ENCODE peak calls at places on chromosome 14, in five cellular contexts. One of them, this sample, is unnamed.

GRCh38 chr14:72679106-72679505 is 214.8 kb downstream of the DPF3 start:
- DNase-seq in lower leg skin: no peak
- DNase-seq in CD4-positive, alpha-beta T cell: no peak
- DNase-seq in GM13976: no peak
- DNase-seq in colonic mucosa: no peak
- DNase-seq in this sample: peak; percentile 40

GRCh38 chr14:20460458-20461229 is 590 bp downstream of the PIP4P1 start:
- DNase-seq in CD4-positive, alpha-beta T cell: peak; percentile 42
- DNase-seq in colonic mucosa: peak; percentile 79
- DNase-seq in GM13976: no peak
- DNase-seq in lower leg skin: peak; percentile 35
- DNase-seq in this sample: peak; percentile 16

GRCh38 chr14:104705340-104706047 is 16.1 kb downstream of the INF2 start:
- DNase-seq in GM13976: no peak
- DNase-seq in CD4-positive, alpha-beta T cell: no peak
- DNase-seq in colonic mucosa: no peak
- DNase-seq in lower leg skin: no peak
- DNase-seq in this sample: no peak

GRCh38 chr14:28703482-28703881 is 63.1 kb upstream of the FOXG1 start:
- DNase-seq in lower leg skin: no peak
- DNase-seq in GM13976: no peak
- DNase-seq in CD4-positive, alpha-beta T cell: no peak
- DNase-seq in colonic mucosa: no peak
- DNase-seq in this sample: no peak

GRCh38 chr14:51544901-51545300 is 106.8 kb upstream of the FRMD6 start:
- DNase-seq in GM13976: no peak
- DNase-seq in CD4-positive, alpha-beta T cell: no peak
- DNase-seq in colonic mucosa: no peak
- DNase-seq in lower leg skin: no peak
- DNase-seq in this sample: no peak

GRCh38 chr14:55434805-55435174 is 5.6 kb downstream of the TBPL2 start:
- DNase-seq in GM13976: no peak
- DNase-seq in lower leg skin: no peak
- DNase-seq in colonic mucosa: no peak
- DNase-seq in CD4-positive, alpha-beta T cell: no peak
- DNase-seq in this sample: no peak

GRCh38 chr14:24182110-24182882 is 6.3 kb downstream of the IPO4 start:
- DNase-seq in GM13976: no peak
- DNase-seq in colonic mucosa: no peak
- DNase-seq in CD4-positive, alpha-beta T cell: no peak
- DNase-seq in lower leg skin: no peak
- DNase-seq in this sample: no peak

GRCh38 chr14:31909977-31910376 is 167.1 kb upstream of the ARHGAP5 start:
- DNase-seq in lower leg skin: no peak
- DNase-seq in CD4-positive, alpha-beta T cell: no peak
- DNase-seq in colonic mucosa: no peak
- DNase-seq in GM13976: no peak
- DNase-seq in this sample: no peak

GRCh38 chr14:50875359-50876090 is 3.7 kb downstream of the ABHD12B start:
- DNase-seq in GM13976: peak; percentile 80
- DNase-seq in CD4-positive, alpha-beta T cell: peak; percentile 27
- DNase-seq in colonic mucosa: no peak
- DNase-seq in lower leg skin: no peak
- DNase-seq in this sample: no peak

GRCh38 chr14:41604793-41605534 is 1.7 kb upstream of the LRFN5 start:
- DNase-seq in GM13976: no peak
- DNase-seq in colonic mucosa: peak; percentile 16
- DNase-seq in lower leg skin: peak; percentile 16
- DNase-seq in CD4-positive, alpha-beta T cell: no peak
- DNase-seq in this sample: peak; percentile 43

GRCh38 chr14:89924224-89924623 is 30.3 kb downstream of the EFCAB11 start:
- DNase-seq in GM13976: no peak
- DNase-seq in CD4-positive, alpha-beta T cell: no peak
- DNase-seq in colonic mucosa: no peak
- DNase-seq in lower leg skin: no peak
- DNase-seq in this sample: no peak

GRCh38 chr14:100740196-100740825 is 13.6 kb downstream of the DLK1 start:
- DNase-seq in CD4-positive, alpha-beta T cell: no peak
- DNase-seq in GM13976: no peak
- DNase-seq in colonic mucosa: no peak
- DNase-seq in lower leg skin: no peak
- DNase-seq in this sample: no peak

GRCh38 chr14:64510127-64510808 is 5.7 kb downstream of the ZBTB1 start:
- DNase-seq in GM13976: no peak
- DNase-seq in CD4-positive, alpha-beta T cell: no peak
- DNase-seq in colonic mucosa: no peak
- DNase-seq in lower leg skin: no peak
- DNase-seq in this sample: no peak

GRCh38 chr14:71449316-71450055 is 482.7 kb upstream of the RGS6 start:
- DNase-seq in CD4-positive, alpha-beta T cell: no peak
- DNase-seq in GM13976: no peak
- DNase-seq in colonic mucosa: no peak
- DNase-seq in lower leg skin: no peak
- DNase-seq in this sample: no peak

GRCh38 chr14:105710119-105711057 is 184.0 kb downstream of the TMEM121 start:
- DNase-seq in colonic mucosa: no peak
- DNase-seq in GM13976: no peak
- DNase-seq in lower leg skin: no peak
- DNase-seq in CD4-positive, alpha-beta T cell: no peak
- DNase-seq in this sample: no peak

GRCh38 chr14:100714205-100714781 is 12.4 kb upstream of the DLK1 start:
- DNase-seq in lower leg skin: no peak
- DNase-seq in GM13976: no peak
- DNase-seq in colonic mucosa: no peak
- DNase-seq in CD4-positive, alpha-beta T cell: no peak
- DNase-seq in this sample: no peak

GRCh38 chr14:56754966-56755365 is 55.3 kb downstream of the OTX2 start:
- DNase-seq in colonic mucosa: no peak
- DNase-seq in CD4-positive, alpha-beta T cell: no peak
- DNase-seq in lower leg skin: no peak
- DNase-seq in GM13976: no peak
- DNase-seq in this sample: no peak

GRCh38 chr14:94515426-94515825 is 6.2 kb upstream of the SERPINA12 start:
- DNase-seq in lower leg skin: no peak
- DNase-seq in GM13976: no peak
- DNase-seq in CD4-positive, alpha-beta T cell: no peak
- DNase-seq in colonic mucosa: no peak
- DNase-seq in this sample: no peak

GRCh38 chr14:91261115-91261514 is 16.6 kb upstream of the GPR68 start:
- DNase-seq in GM13976: no peak
- DNase-seq in CD4-positive, alpha-beta T cell: no peak
- DNase-seq in lower leg skin: no peak
- DNase-seq in colonic mucosa: no peak
- DNase-seq in this sample: no peak

GRCh38 chr14:65080954-65081747 is 21.2 kb downstream of the MAX start:
- DNase-seq in CD4-positive, alpha-beta T cell: no peak
- DNase-seq in GM13976: no peak
- DNase-seq in colonic mucosa: peak; percentile 89
- DNase-seq in lower leg skin: no peak
- DNase-seq in this sample: no peak

GRCh38 chr14:55975281-55975905 is 142.8 kb upstream of the PELI2 start:
- DNase-seq in lower leg skin: no peak
- DNase-seq in CD4-positive, alpha-beta T cell: no peak
- DNase-seq in GM13976: no peak
- DNase-seq in colonic mucosa: no peak
- DNase-seq in this sample: no peak

GRCh38 chr14:81221579-81222102 is 882 bp upstream of the GTF2A1 start:
- DNase-seq in GM13976: no peak
- DNase-seq in colonic mucosa: peak; percentile 26
- DNase-seq in lower leg skin: no peak
- DNase-seq in CD4-positive, alpha-beta T cell: no peak
- DNase-seq in this sample: no peak

GRCh38 chr14:103293465-103293864 is 40.6 kb upstream of the EIF5 start:
- DNase-seq in lower leg skin: no peak
- DNase-seq in GM13976: no peak
- DNase-seq in colonic mucosa: no peak
- DNase-seq in CD4-positive, alpha-beta T cell: no peak
- DNase-seq in this sample: no peak

GRCh38 chr14:35384386-35385041 is 20.0 kb downstream of the NFKBIA start:
- DNase-seq in CD4-positive, alpha-beta T cell: no peak
- DNase-seq in colonic mucosa: peak; percentile 68
- DNase-seq in lower leg skin: no peak
- DNase-seq in GM13976: no peak
- DNase-seq in this sample: peak; percentile 70

GRCh38 chr14:90820958-90821357 is 4.7 kb upstream of the TTC7B start:
- DNase-seq in GM13976: peak; percentile 58
- DNase-seq in CD4-positive, alpha-beta T cell: peak; percentile 52
- DNase-seq in colonic mucosa: no peak
- DNase-seq in lower leg skin: no peak
- DNase-seq in this sample: no peak

GRCh38 chr14:89858084-89858483 is 96.4 kb downstream of the EFCAB11 start:
- DNase-seq in colonic mucosa: no peak
- DNase-seq in CD4-positive, alpha-beta T cell: no peak
- DNase-seq in GM13976: no peak
- DNase-seq in lower leg skin: no peak
- DNase-seq in this sample: no peak

GRCh38 chr14:52267501-52268190 is at the start of gene PTGDR:
- DNase-seq in colonic mucosa: peak; percentile 86
- DNase-seq in GM13976: peak; percentile 23
- DNase-seq in CD4-positive, alpha-beta T cell: no peak
- DNase-seq in lower leg skin: no peak
- DNase-seq in this sample: peak; percentile 34

GRCh38 chr14:63563370-63564026 is 20.3 kb upstream of the PPP2R5E start:
- DNase-seq in colonic mucosa: no peak
- DNase-seq in lower leg skin: no peak
- DNase-seq in CD4-positive, alpha-beta T cell: no peak
- DNase-seq in GM13976: no peak
- DNase-seq in this sample: no peak

GRCh38 chr14:90905531-90905930 is 89.3 kb upstream of the TTC7B start:
- DNase-seq in CD4-positive, alpha-beta T cell: no peak
- DNase-seq in lower leg skin: no peak
- DNase-seq in colonic mucosa: no peak
- DNase-seq in GM13976: peak; percentile 43
- DNase-seq in this sample: no peak

GRCh38 chr14:36214476-36215216 is 38.1 kb upstream of the PTCSC3 start:
- DNase-seq in colonic mucosa: no peak
- DNase-seq in GM13976: no peak
- DNase-seq in lower leg skin: no peak
- DNase-seq in CD4-positive, alpha-beta T cell: no peak
- DNase-seq in this sample: no peak

GRCh38 chr14:72636094-72636493 is 257.8 kb downstream of the DPF3 start:
- DNase-seq in colonic mucosa: no peak
- DNase-seq in lower leg skin: no peak
- DNase-seq in CD4-positive, alpha-beta T cell: no peak
- DNase-seq in GM13976: no peak
- DNase-seq in this sample: no peak

GRCh38 chr14:104696671-104697316 is 7.4 kb downstream of the INF2 start:
- DNase-seq in colonic mucosa: no peak
- DNase-seq in CD4-positive, alpha-beta T cell: no peak
- DNase-seq in lower leg skin: no peak
- DNase-seq in GM13976: no peak
- DNase-seq in this sample: no peak

GRCh38 chr14:89419973-89420482 is 3.0 kb upstream of the FOXN3 start:
- DNase-seq in CD4-positive, alpha-beta T cell: no peak
- DNase-seq in lower leg skin: no peak
- DNase-seq in colonic mucosa: no peak
- DNase-seq in GM13976: no peak
- DNase-seq in this sample: no peak

GRCh38 chr14:59311723-59312122 is 123.3 kb downstream of the DAAM1 start:
- DNase-seq in CD4-positive, alpha-beta T cell: no peak
- DNase-seq in colonic mucosa: no peak
- DNase-seq in GM13976: no peak
- DNase-seq in lower leg skin: no peak
- DNase-seq in this sample: no peak

GRCh38 chr14:59314953-59315599 is 126.6 kb downstream of the DAAM1 start:
- DNase-seq in lower leg skin: no peak
- DNase-seq in colonic mucosa: no peak
- DNase-seq in CD4-positive, alpha-beta T cell: no peak
- DNase-seq in GM13976: no peak
- DNase-seq in this sample: no peak

GRCh38 chr14:59317346-59317745 is 128.9 kb downstream of the DAAM1 start:
- DNase-seq in lower leg skin: no peak
- DNase-seq in colonic mucosa: no peak
- DNase-seq in CD4-positive, alpha-beta T cell: no peak
- DNase-seq in GM13976: no peak
- DNase-seq in this sample: no peak

GRCh38 chr14:59313063-59314018 is 124.9 kb downstream of the DAAM1 start:
- DNase-seq in CD4-positive, alpha-beta T cell: no peak
- DNase-seq in GM13976: no peak
- DNase-seq in colonic mucosa: no peak
- DNase-seq in lower leg skin: no peak
- DNase-seq in this sample: no peak

GRCh38 chr14:59314019-59314608 is 125.6 kb downstream of the DAAM1 start:
- DNase-seq in lower leg skin: no peak
- DNase-seq in CD4-positive, alpha-beta T cell: no peak
- DNase-seq in colonic mucosa: no peak
- DNase-seq in GM13976: no peak
- DNase-seq in this sample: no peak
- TF ChIP-seq CTCF in lower leg skin: no peak
- TF ChIP-seq CTCF in CD4-positive, alpha-beta T cell: no peak
- TF ChIP-seq CTCF in colonic mucosa: no peak
- TF ChIP-seq CTCF in GM13976: no peak
- TF ChIP-seq CTCF in this sample: no peak

DNA sequence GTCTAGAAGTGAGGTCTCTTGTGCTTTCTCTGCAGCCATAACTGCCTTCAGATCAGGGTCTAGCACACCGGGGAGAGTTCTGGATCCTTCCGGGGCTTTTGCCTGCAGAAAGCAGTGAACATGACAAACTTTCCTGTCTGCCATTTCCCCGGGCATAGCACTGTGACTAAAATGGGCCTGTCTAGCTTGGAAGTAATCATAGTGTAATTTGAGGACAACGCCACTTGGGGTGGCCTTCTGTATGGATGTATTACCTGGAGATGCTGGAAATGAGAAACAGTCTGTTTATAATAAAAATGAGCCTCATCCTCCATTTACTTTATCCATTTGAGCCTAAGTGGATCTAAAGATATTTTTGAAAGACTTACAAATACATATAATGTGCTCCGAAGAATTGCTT is 453.7 kb downstream of the VRK1 start:
- DNase-seq in GM13976: no peak
- DNase-seq in colonic mucosa: no peak
- DNase-seq in lower leg skin: no peak
- DNase-seq in CD4-positive, alpha-beta T cell: no peak
- DNase-seq in this sample: no peak
- TF ChIP-seq CTCF in GM13976: no peak
- TF ChIP-seq CTCF in colonic mucosa: no peak
- TF ChIP-seq CTCF in lower leg skin: no peak
- TF ChIP-seq CTCF in CD4-positive, alpha-beta T cell: no peak
- TF ChIP-seq CTCF in this sample: no peak

DNA sequence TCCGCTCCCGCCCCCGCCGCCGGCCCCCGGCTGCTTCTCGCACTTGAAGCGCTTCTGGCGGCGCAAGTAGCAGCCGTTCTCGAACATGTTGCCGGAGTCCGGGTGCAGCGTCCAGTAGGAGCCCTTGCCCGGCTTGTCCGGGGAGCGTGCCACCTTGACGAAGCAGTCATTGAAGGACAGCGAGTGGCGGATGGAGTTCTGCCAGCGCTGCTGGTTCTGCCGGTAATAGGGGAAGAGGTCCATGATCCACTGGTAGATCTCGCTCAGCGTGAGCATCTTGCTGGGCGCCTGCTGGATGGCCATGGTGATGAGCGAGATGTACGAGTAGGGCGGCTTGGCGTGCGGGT is 3.1 kb downstream of the FOXA1 start:
- DNase-seq in CD4-positive, alpha-beta T cell: no peak
- DNase-seq in lower leg skin: no peak
- DNase-seq in GM13976: peak; percentile 12
- DNase-seq in colonic mucosa: peak; percentile 47
- DNase-seq in this sample: no peak
- TF ChIP-seq CTCF in CD4-positive, alpha-beta T cell: no peak
- TF ChIP-seq CTCF in lower leg skin: no peak
- TF ChIP-seq CTCF in GM13976: no peak
- TF ChIP-seq CTCF in colonic mucosa: no peak
- TF ChIP-seq CTCF in this sample: no peak

GRCh38 chr14:68363401-68363800 is 429.5 kb downstream of the ZFP36L1 start:
- DNase-seq in CD4-positive, alpha-beta T cell: no peak
- DNase-seq in GM13976: no peak
- DNase-seq in colonic mucosa: no peak
- DNase-seq in lower leg skin: no peak
- DNase-seq in this sample: no peak
- TF ChIP-seq CTCF in CD4-positive, alpha-beta T cell: no peak
- TF ChIP-seq CTCF in GM13976: peak; percentile 10
- TF ChIP-seq CTCF in colonic mucosa: no peak
- TF ChIP-seq CTCF in lower leg skin: no peak
- TF ChIP-seq CTCF in this sample: no peak